ENCODE peak calls at places on chromosome 7, in five cellular contexts. Z is HepG2, A is WTC11, N is K562, S is A549. Y is an unnamed sample.

GRCh38 chr7:137402535-137403258 is 59.2 kb upstream of the PTN start:
- DNase-seq in S (no peak), A (peak), N (no peak), Z (no peak), Y (no peak)

GRCh38 chr7:69318794-69319193 is 279.5 kb upstream of the AUTS2 start:
- DNase-seq in N (no peak), Z (no peak), A (no peak), S (no peak), Y (no peak)

GRCh38 chr7:131578602-131579001 is 22.2 kb upstream of the PODXL start:
- DNase-seq in A (no peak), Z (no peak), N (no peak), S (no peak), Y (no peak)

GRCh38 chr7:69114374-69114773 is 483.9 kb upstream of the AUTS2 start:
- DNase-seq in S (no peak), Z (no peak), N (no peak), A (no peak), Y (no peak)

GRCh38 chr7:147879116-147879750 is 711.3 kb upstream of the C7orf33 start:
- DNase-seq in S (no peak), A (no peak), Z (no peak), N (no peak), Y (no peak)

GRCh38 chr7:112699725-112700513 is 90.3 kb downstream of the TMEM168 start:
- DNase-seq in Z (no peak), N (no peak), A (no peak), S (no peak), Y (no peak)

GRCh38 chr7:9600974-9601373 is 1167.6 kb downstream of the NXPH1 start:
- DNase-seq in S (no peak), Z (no peak), N (no peak), A (peak), Y (peak)

GRCh38 chr7:896346-897075 is 20.2 kb downstream of the GET4 start:
- DNase-seq in S (no peak), A (no peak), N (no peak), Z (no peak), Y (no peak)

GRCh38 chr7:64839910-64840309 is 45.7 kb downstream of the ZNF138 start:
- DNase-seq in N (no peak), Z (no peak), A (no peak), S (no peak), Y (no peak)

GRCh38 chr7:151744656-151745055 is 132.3 kb downstream of the PRKAG2 start:
- DNase-seq in Z (no peak), S (no peak), N (no peak), A (no peak), Y (no peak)

GRCh38 chr7:42091461-42092229 is 145.4 kb downstream of the GLI3 start:
- DNase-seq in Z (peak), S (no peak), N (no peak), A (peak), Y (no peak)

GRCh38 chr7:127783267-127783559 is 131.2 kb downstream of the SND1 start:
- DNase-seq in A (no peak), S (no peak), N (no peak), Z (no peak), Y (no peak)

GRCh38 chr7:129169171-129169643 is 19.2 kb upstream of the SMO start:
- DNase-seq in Z (no peak), S (no peak), N (peak), A (peak), Y (peak)

GRCh38 chr7:11427686-11428273 is 404.2 kb downstream of the THSD7A start:
- DNase-seq in Z (peak), N (peak), S (peak), A (no peak), Y (peak)

GRCh38 chr7:132998763-132999162 is 83.1 kb downstream of the CHCHD3 start:
- DNase-seq in Z (no peak), N (no peak), S (no peak), A (no peak), Y (no peak)

GRCh38 chr7:74355091-74355490 is 65.9 kb downstream of the CLIP2 start:
- DNase-seq in N (no peak), A (no peak), S (peak), Z (peak), Y (peak)

GRCh38 chr7:11379641-11380040 is 406.0 kb downstream of the PHF14 start:
- DNase-seq in A (no peak), Z (no peak), S (no peak), N (no peak), Y (no peak)

GRCh38 chr7:30347226-30348082 is 63.1 kb downstream of the ZNRF2 start:
- DNase-seq in S (no peak), Z (no peak), A (no peak), N (no peak), Y (peak)

GRCh38 chr7:30349816-30350215 is 65.4 kb downstream of the ZNRF2 start:
- DNase-seq in A (no peak), S (no peak), N (no peak), Z (no peak), Y (no peak)

GRCh38 chr7:30351274-30351673 is 66.9 kb downstream of the ZNRF2 start:
- DNase-seq in N (no peak), A (no peak), S (no peak), Z (no peak), Y (peak)

GRCh38 chr7:30349170-30349569 is 64.8 kb downstream of the ZNRF2 start:
- DNase-seq in A (no peak), S (no peak), N (no peak), Z (no peak), Y (no peak)

GRCh38 chr7:30348083-30348560 is 63.7 kb downstream of the ZNRF2 start:
- DNase-seq in S (peak), A (no peak), N (peak), Z (peak), Y (peak)
- TF ChIP-seq MAX in S (no peak), A (no peak), N (no peak), Z (no peak), Y (no peak)

DNA sequence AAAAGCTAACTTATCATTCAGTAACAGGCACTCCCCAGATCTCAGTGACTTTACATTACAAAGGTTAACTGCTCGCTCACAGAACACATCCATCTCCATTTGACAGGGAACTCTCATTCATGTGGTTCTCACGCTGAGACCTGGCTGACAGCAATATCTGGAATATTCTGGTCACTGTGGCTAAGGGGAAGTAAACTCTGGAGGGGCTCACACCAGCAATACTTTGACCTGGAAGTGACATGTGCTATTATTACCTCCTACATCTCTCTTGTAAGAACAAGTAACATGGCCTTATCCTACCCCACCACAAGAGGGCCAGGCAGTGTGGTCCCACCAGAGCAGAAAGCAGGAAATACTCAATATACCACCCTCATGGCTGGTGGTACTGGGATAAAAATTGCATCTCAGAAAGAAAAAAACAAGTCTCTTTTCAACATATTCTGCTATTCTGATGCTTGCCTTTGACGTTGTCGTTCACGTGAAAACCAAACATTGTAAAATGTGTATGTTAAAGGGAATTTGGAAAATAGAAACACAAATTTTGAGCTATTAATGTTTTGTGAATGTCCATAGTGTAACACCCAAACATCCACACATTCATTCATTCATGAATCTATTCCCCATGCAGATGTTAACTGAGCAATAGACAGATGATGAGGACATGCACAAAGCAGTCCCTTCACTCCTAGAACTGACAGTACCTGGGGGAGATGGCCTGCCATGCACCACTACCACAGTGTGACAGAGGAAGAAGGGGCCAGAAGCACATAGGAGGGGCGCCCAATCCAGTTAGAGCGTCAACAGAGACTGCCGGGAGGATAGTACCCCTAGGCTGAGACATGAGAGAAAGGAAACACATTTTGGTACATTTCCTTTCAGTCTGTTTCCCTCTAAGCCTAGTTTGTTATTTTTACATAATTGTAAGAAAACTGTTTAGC is 166.0 kb upstream of the SP4 start:
- DNase-seq in N (peak), A (peak), S (peak), Z (peak), Y (peak)
- TF ChIP-seq CTCF in N (peak), A (peak), S (peak), Z (peak), Y (peak)

GRCh38 chr7:5689118-5689517 is 92.3 kb downstream of the RNF216 start:
- DNase-seq in A (no peak), Z (no peak), S (no peak), N (no peak), Y (peak)
- TF ChIP-seq MAX in A (no peak), Z (no peak), S (no peak), N (no peak), Y (no peak)

GRCh38 chr7:98737176-98737575 is 120.1 kb downstream of the NPTX2 start:
- DNase-seq in Z (no peak), A (no peak), S (no peak), N (no peak), Y (no peak)

GRCh38 chr7:98730331-98730730 is 113.2 kb downstream of the NPTX2 start:
- DNase-seq in N (no peak), Z (no peak), A (peak), S (no peak), Y (no peak)

GRCh38 chr7:98731651-98732050 is 114.6 kb downstream of the NPTX2 start:
- DNase-seq in S (no peak), A (no peak), N (no peak), Z (no peak), Y (no peak)

GRCh38 chr7:98735801-98736200 is 118.7 kb downstream of the NPTX2 start:
- DNase-seq in A (no peak), N (no peak), S (no peak), Z (no peak), Y (no peak)

DNA sequence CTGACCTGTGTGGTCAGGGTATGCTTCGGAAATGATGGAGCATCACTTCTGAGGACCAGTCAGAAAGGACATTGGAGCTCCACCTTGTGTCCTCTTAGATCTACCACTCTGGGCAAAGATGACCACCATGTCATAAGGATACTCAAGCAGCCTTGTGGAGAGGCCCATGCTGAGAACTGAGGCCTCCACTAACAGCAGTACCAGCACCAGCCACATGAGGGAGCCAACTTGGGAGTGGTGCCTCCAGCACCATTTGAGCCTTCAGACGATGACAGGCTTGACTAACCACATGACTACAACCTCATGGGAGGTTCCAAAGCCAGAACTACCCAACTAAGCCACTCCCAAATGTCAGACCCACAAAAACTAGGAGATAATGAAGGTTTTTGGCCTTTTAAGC is 116.0 kb downstream of the NPTX2 start:
- DNase-seq in Z (peak), A (peak), N (peak), S (peak), Y (peak)
- TF ChIP-seq CTCF in Z (peak), A (peak), N (peak), S (peak), Y (peak)

GRCh38 chr7:7568553-7568952 is 1.9 kb downstream of the MIOS start:
- DNase-seq in A (no peak), Z (no peak), S (no peak), N (no peak), Y (no peak)

GRCh38 chr7:7569113-7569527 is 2.4 kb downstream of the MIOS start:
- DNase-seq in Z (no peak), N (no peak), S (no peak), A (no peak), Y (peak)

GRCh38 chr7:7570584-7570983 is 3.9 kb downstream of the MIOS start:
- DNase-seq in Z (no peak), S (no peak), N (no peak), A (no peak), Y (no peak)

GRCh38 chr7:7567898-7568531 is 1.3 kb downstream of the MIOS start:
- DNase-seq in Z (no peak), A (no peak), S (no peak), N (no peak), Y (no peak)

GRCh38 chr7:7569615-7570014 is 2.9 kb downstream of the MIOS start:
- DNase-seq in S (no peak), A (no peak), Z (no peak), N (no peak), Y (no peak)
- TF ChIP-seq MAX in S (no peak), A (no peak), Z (no peak), N (no peak), Y (no peak)

GRCh38 chr7:84044834-84045233 is 149.8 kb downstream of the SEMA3A start:
- DNase-seq in N (no peak), S (no peak), A (no peak), Z (peak), Y (no peak)

GRCh38 chr7:84043661-84044191 is 150.9 kb downstream of the SEMA3A start:
- DNase-seq in Z (peak), A (no peak), N (no peak), S (no peak), Y (no peak)

GRCh38 chr7:84047085-84047484 is 147.5 kb downstream of the SEMA3A start:
- DNase-seq in S (no peak), Z (no peak), A (no peak), N (no peak), Y (no peak)

DNA sequence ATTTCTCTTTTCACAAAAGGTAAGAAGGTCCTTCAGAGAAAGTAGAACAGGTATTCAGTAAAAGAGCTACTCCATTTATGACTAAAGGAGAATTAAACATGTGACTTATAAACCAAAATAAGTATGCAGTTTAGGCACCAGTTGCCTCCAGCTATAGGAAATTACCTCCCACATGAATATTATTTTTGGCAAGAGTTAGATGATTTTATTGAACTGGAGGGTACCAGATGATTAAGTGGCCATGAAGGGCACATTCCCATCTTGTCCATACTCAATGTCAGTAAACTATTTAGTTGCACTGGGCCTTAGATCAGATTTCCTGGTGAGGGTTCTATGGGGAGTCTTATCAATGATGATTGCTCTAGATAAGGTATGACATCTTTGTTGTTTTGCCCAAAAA is 145.6 kb downstream of the SEMA3A start:
- DNase-seq in N (no peak), S (no peak), A (no peak), Z (no peak), Y (no peak)
- TF ChIP-seq CTCF in N (no peak), S (no peak), A (no peak), Z (no peak), Y (no peak)

GRCh38 chr7:75951506-75951905 is 36.6 kb downstream of the POR start:
- DNase-seq in N (no peak), A (no peak), S (no peak), Z (peak), Y (peak)
- TF ChIP-seq MAX in N (no peak), A (no peak), S (no peak), Z (no peak), Y (no peak)

DNA sequence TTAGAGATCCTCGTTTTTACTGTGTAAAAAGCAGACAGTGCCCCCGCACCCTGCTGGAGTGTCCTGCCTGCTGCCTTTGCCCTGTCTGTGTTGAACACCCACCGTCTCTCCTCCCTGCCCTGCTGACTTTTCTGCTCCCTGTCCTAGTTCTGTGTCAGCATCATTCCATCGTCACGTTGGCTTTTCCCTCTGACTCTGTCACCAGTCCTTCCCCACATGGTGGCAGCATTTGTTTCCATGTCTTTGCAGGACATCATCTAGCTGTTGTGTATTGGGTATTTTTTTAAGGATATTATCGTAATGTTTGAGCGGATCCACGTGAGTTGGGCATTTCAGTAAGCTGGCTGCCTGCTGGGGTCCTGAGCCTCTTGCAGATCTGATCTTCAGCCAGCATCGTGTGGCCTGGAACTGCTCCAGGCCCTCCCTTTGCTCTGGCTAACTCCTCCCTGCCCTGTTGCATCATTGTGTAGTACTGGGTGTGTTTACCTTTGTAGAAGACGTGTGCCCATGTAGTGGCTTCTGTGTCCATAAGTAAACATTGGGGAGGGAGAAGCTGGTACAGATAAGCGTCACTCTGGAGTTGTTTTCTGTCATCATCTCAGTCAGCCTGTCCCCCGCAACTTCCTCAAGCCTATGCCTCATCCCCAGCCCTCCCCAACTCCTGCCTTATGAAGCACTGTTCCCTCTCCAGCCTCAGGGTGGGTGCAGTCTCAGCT is 44.2 kb downstream of the TRRAP start:
- DNase-seq in S (no peak), N (no peak), A (no peak), Z (peak), Y (no peak)
- TF ChIP-seq CTCF in S (no peak), N (peak), A (no peak), Z (peak), Y (no peak)